ENCODE peak calls at places on chromosomes 12 and 14, in six cellular contexts. One of them, this sample, is unnamed. For H3K27me3, the result is how much of the 10 kb centered on the place peaks cover.

GRCh38 chr14:35878272-35879140 is 52.4 kb downstream of the BRMS1L start:
- DNase-seq in SK-N-SH: no peak
- DNase-seq in CD8-positive, alpha-beta T cell: no peak
- DNase-seq in psoas muscle: no peak
- DNase-seq in gastrocnemius medialis: no peak
- DNase-seq in right lobe of liver: no peak
- DNase-seq in this sample: no peak

GRCh38 chr12:132525833-132526455 is 36.0 kb downstream of the FBRSL1 start:
- DNase-seq in SK-N-SH: no peak
- DNase-seq in psoas muscle: no peak
- DNase-seq in CD8-positive, alpha-beta T cell: no peak
- DNase-seq in right lobe of liver: no peak
- DNase-seq in gastrocnemius medialis: no peak
- DNase-seq in this sample: no peak

GRCh38 chr12:77796775-77797174 is 33.9 kb upstream of the NAV3 start:
- DNase-seq in psoas muscle: no peak
- DNase-seq in right lobe of liver: no peak
- DNase-seq in gastrocnemius medialis: no peak
- DNase-seq in CD8-positive, alpha-beta T cell: no peak
- DNase-seq in SK-N-SH: no peak
- DNase-seq in this sample: no peak

GRCh38 chr14:26709019-26709418 is 111.2 kb upstream of the NOVA1 start:
- DNase-seq in psoas muscle: no peak
- DNase-seq in CD8-positive, alpha-beta T cell: no peak
- DNase-seq in gastrocnemius medialis: no peak
- DNase-seq in SK-N-SH: no peak
- DNase-seq in right lobe of liver: no peak
- DNase-seq in this sample: no peak

GRCh38 chr12:6821674-6822433 is at the start of gene GPR162:
- DNase-seq in CD8-positive, alpha-beta T cell: no peak
- DNase-seq in right lobe of liver: peak
- DNase-seq in gastrocnemius medialis: no peak
- DNase-seq in SK-N-SH: peak
- DNase-seq in psoas muscle: peak
- DNase-seq in this sample: peak

GRCh38 chr12:388547-389137 is 478 bp downstream of the KDM5A start:
- DNase-seq in right lobe of liver: peak
- DNase-seq in CD8-positive, alpha-beta T cell: peak
- DNase-seq in gastrocnemius medialis: no peak
- DNase-seq in SK-N-SH: no peak
- DNase-seq in psoas muscle: peak
- DNase-seq in this sample: peak

GRCh38 chr12:58171914-58172313 is 230.5 kb downstream of the ATP23 start:
- DNase-seq in psoas muscle: no peak
- DNase-seq in SK-N-SH: no peak
- DNase-seq in CD8-positive, alpha-beta T cell: no peak
- DNase-seq in right lobe of liver: no peak
- DNase-seq in gastrocnemius medialis: no peak
- DNase-seq in this sample: no peak

GRCh38 chr12:64160021-64160717 is 61.9 kb downstream of the KICS2 start:
- DNase-seq in right lobe of liver: no peak
- DNase-seq in gastrocnemius medialis: no peak
- DNase-seq in SK-N-SH: no peak
- DNase-seq in CD8-positive, alpha-beta T cell: no peak
- DNase-seq in psoas muscle: no peak
- DNase-seq in this sample: no peak

GRCh38 chr12:27627123-27627835 is 69.0 kb upstream of the REP15 start:
- DNase-seq in gastrocnemius medialis: no peak
- DNase-seq in right lobe of liver: no peak
- DNase-seq in CD8-positive, alpha-beta T cell: no peak
- DNase-seq in psoas muscle: no peak
- DNase-seq in SK-N-SH: no peak
- DNase-seq in this sample: no peak

GRCh38 chr12:78194448-78194847 is 363.8 kb downstream of the NAV3 start:
- DNase-seq in CD8-positive, alpha-beta T cell: no peak
- DNase-seq in SK-N-SH: no peak
- DNase-seq in right lobe of liver: no peak
- DNase-seq in gastrocnemius medialis: no peak
- DNase-seq in psoas muscle: no peak
- DNase-seq in this sample: no peak

GRCh38 chr12:108371801-108372344 is 32.8 kb upstream of the CMKLR1 start:
- DNase-seq in right lobe of liver: no peak
- DNase-seq in CD8-positive, alpha-beta T cell: no peak
- DNase-seq in gastrocnemius medialis: no peak
- DNase-seq in psoas muscle: no peak
- DNase-seq in SK-N-SH: no peak
- DNase-seq in this sample: no peak

GRCh38 chr12:40622246-40622838 is 69.9 kb upstream of the CNTN1 start:
- DNase-seq in gastrocnemius medialis: no peak
- DNase-seq in psoas muscle: no peak
- DNase-seq in SK-N-SH: peak
- DNase-seq in right lobe of liver: peak
- DNase-seq in CD8-positive, alpha-beta T cell: no peak
- DNase-seq in this sample: peak

GRCh38 chr12:10339441-10339840 is 31.8 kb downstream of the KLRD1 start:
- DNase-seq in gastrocnemius medialis: no peak
- DNase-seq in right lobe of liver: no peak
- DNase-seq in SK-N-SH: no peak
- DNase-seq in CD8-positive, alpha-beta T cell: no peak
- DNase-seq in psoas muscle: no peak
- DNase-seq in this sample: no peak

GRCh38 chr14:20690848-20691640 is 2.5 kb downstream of the ANG start:
- DNase-seq in right lobe of liver: no peak
- DNase-seq in CD8-positive, alpha-beta T cell: peak
- DNase-seq in SK-N-SH: peak
- DNase-seq in gastrocnemius medialis: no peak
- DNase-seq in psoas muscle: no peak
- DNase-seq in this sample: peak

GRCh38 chr12:6376079-6376941 is 947 bp upstream of the SCNN1A start:
- DNase-seq in SK-N-SH: peak
- DNase-seq in psoas muscle: peak
- DNase-seq in CD8-positive, alpha-beta T cell: no peak
- DNase-seq in right lobe of liver: no peak
- DNase-seq in gastrocnemius medialis: no peak
- DNase-seq in this sample: no peak

GRCh38 chr14:26204954-26205479 is 392.8 kb downstream of the NOVA1 start:
- DNase-seq in CD8-positive, alpha-beta T cell: no peak
- DNase-seq in right lobe of liver: peak
- DNase-seq in SK-N-SH: peak
- DNase-seq in gastrocnemius medialis: no peak
- DNase-seq in psoas muscle: peak
- DNase-seq in this sample: peak

GRCh38 chr12:63238892-63239291 is 87.9 kb upstream of the AVPR1A start:
- DNase-seq in SK-N-SH: no peak
- DNase-seq in right lobe of liver: no peak
- DNase-seq in CD8-positive, alpha-beta T cell: no peak
- DNase-seq in gastrocnemius medialis: no peak
- DNase-seq in psoas muscle: no peak
- DNase-seq in this sample: no peak

GRCh38 chr12:97299867-97300266 is 162.7 kb upstream of the RMST start:
- DNase-seq in SK-N-SH: no peak
- DNase-seq in CD8-positive, alpha-beta T cell: no peak
- DNase-seq in right lobe of liver: no peak
- DNase-seq in psoas muscle: no peak
- DNase-seq in gastrocnemius medialis: no peak
- DNase-seq in this sample: no peak

GRCh38 chr12:6288235-6288634 is 22.2 kb upstream of the PLEKHG6 start:
- DNase-seq in SK-N-SH: no peak
- DNase-seq in gastrocnemius medialis: no peak
- DNase-seq in CD8-positive, alpha-beta T cell: no peak
- DNase-seq in psoas muscle: no peak
- DNase-seq in right lobe of liver: no peak
- DNase-seq in this sample: no peak

GRCh38 chr14:35741345-35742031 is 67.6 kb downstream of the RALGAPA1 start:
- DNase-seq in SK-N-SH: no peak
- DNase-seq in CD8-positive, alpha-beta T cell: no peak
- DNase-seq in psoas muscle: no peak
- DNase-seq in right lobe of liver: no peak
- DNase-seq in gastrocnemius medialis: no peak
- DNase-seq in this sample: no peak

GRCh38 chr12:65999564-66000280 is 130.8 kb downstream of the LLPH start:
- DNase-seq in SK-N-SH: no peak
- DNase-seq in CD8-positive, alpha-beta T cell: no peak
- DNase-seq in psoas muscle: no peak
- DNase-seq in right lobe of liver: no peak
- DNase-seq in gastrocnemius medialis: no peak
- DNase-seq in this sample: no peak

GRCh38 chr12:5258498-5258897 is 173.4 kb upstream of the NTF3 start:
- DNase-seq in gastrocnemius medialis: no peak
- DNase-seq in right lobe of liver: no peak
- DNase-seq in SK-N-SH: no peak
- DNase-seq in CD8-positive, alpha-beta T cell: no peak
- DNase-seq in psoas muscle: no peak
- DNase-seq in this sample: no peak

GRCh38 chr12:109439181-109439580 is 37.9 kb downstream of the KCTD10 start:
- DNase-seq in CD8-positive, alpha-beta T cell: no peak
- DNase-seq in gastrocnemius medialis: no peak
- DNase-seq in right lobe of liver: no peak
- DNase-seq in SK-N-SH: no peak
- DNase-seq in psoas muscle: no peak
- DNase-seq in this sample: no peak

GRCh38 chr12:118981285-118982201 is at the start of gene SRRM4:
- DNase-seq in CD8-positive, alpha-beta T cell: no peak
- DNase-seq in gastrocnemius medialis: no peak
- DNase-seq in psoas muscle: no peak
- DNase-seq in right lobe of liver: peak
- DNase-seq in SK-N-SH: peak
- DNase-seq in this sample: no peak

GRCh38 chr12:50563434-50563787 is 58.6 kb downstream of the DIP2B start:
- DNase-seq in psoas muscle: no peak
- DNase-seq in SK-N-SH: no peak
- DNase-seq in CD8-positive, alpha-beta T cell: no peak
- DNase-seq in right lobe of liver: no peak
- DNase-seq in gastrocnemius medialis: no peak
- DNase-seq in this sample: no peak

GRCh38 chr14:50351016-50351415 is 38.9 kb downstream of the DMAC2L start:
- DNase-seq in gastrocnemius medialis: no peak
- DNase-seq in CD8-positive, alpha-beta T cell: no peak
- DNase-seq in SK-N-SH: no peak
- DNase-seq in right lobe of liver: no peak
- DNase-seq in psoas muscle: no peak
- DNase-seq in this sample: no peak

GRCh38 chr12:131922772-131923171 is 6.3 kb upstream of the PUS1 start:
- DNase-seq in psoas muscle: no peak
- DNase-seq in CD8-positive, alpha-beta T cell: no peak
- DNase-seq in right lobe of liver: no peak
- DNase-seq in gastrocnemius medialis: no peak
- DNase-seq in SK-N-SH: no peak
- DNase-seq in this sample: no peak

GRCh38 chr14:68403191-68403781 is 389.6 kb downstream of the ZFP36L1 start:
- DNase-seq in gastrocnemius medialis: no peak
- DNase-seq in CD8-positive, alpha-beta T cell: no peak
- DNase-seq in SK-N-SH: no peak
- DNase-seq in right lobe of liver: no peak
- DNase-seq in psoas muscle: no peak
- DNase-seq in this sample: no peak

GRCh38 chr14:96962337-96962736 is 165.2 kb downstream of the VRK1 start:
- DNase-seq in right lobe of liver: no peak
- DNase-seq in gastrocnemius medialis: no peak
- DNase-seq in CD8-positive, alpha-beta T cell: peak
- DNase-seq in SK-N-SH: no peak
- DNase-seq in psoas muscle: no peak
- DNase-seq in this sample: no peak

DNA sequence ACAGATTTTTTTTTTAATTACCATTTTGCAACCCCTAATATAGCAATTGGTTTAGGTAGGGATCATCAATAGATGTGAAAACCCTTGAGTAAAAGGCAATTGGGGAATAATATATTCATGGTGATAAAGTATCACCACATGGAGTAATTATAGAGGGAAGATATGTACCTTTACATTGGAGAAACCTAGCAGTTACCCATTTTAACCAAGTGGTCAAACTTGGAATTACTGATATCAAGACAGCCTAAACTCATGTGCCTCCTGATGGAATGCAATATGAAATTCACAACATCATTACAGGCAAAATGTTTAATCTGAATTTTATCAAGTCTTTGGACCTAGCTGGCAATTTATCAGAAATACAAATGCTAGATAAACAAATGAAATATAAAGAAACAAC is 6.7 kb upstream of the SLC10A1 start:
- DNase-seq in gastrocnemius medialis: no peak
- DNase-seq in right lobe of liver: no peak
- DNase-seq in SK-N-SH: no peak
- DNase-seq in psoas muscle: no peak
- DNase-seq in CD8-positive, alpha-beta T cell: no peak
- DNase-seq in this sample: no peak
- TF ChIP-seq CTCF in gastrocnemius medialis: no peak
- TF ChIP-seq CTCF in right lobe of liver: no peak
- TF ChIP-seq CTCF in SK-N-SH: peak
- TF ChIP-seq CTCF in psoas muscle: no peak
- TF ChIP-seq CTCF in CD8-positive, alpha-beta T cell: no peak
- TF ChIP-seq CTCF in this sample: no peak

GRCh38 chr12:52784909-52785308 is 7.8 kb upstream of the KRT76 start:
- DNase-seq in psoas muscle: no peak
- DNase-seq in right lobe of liver: no peak
- DNase-seq in CD8-positive, alpha-beta T cell: no peak
- DNase-seq in gastrocnemius medialis: no peak
- DNase-seq in SK-N-SH: no peak
- DNase-seq in this sample: no peak
- H3K27me3 ChIP-seq in psoas muscle: under half
- H3K27me3 ChIP-seq in right lobe of liver: under half
- H3K27me3 ChIP-seq in CD8-positive, alpha-beta T cell: under half
- H3K27me3 ChIP-seq in gastrocnemius medialis: under half
- H3K27me3 ChIP-seq in SK-N-SH: under half
- H3K27me3 ChIP-seq in this sample: under half

GRCh38 chr12:70049596-70050360 is 193.5 kb upstream of the CNOT2 start:
- DNase-seq in right lobe of liver: no peak
- DNase-seq in psoas muscle: no peak
- DNase-seq in CD8-positive, alpha-beta T cell: peak
- DNase-seq in SK-N-SH: no peak
- DNase-seq in gastrocnemius medialis: no peak
- DNase-seq in this sample: no peak
- H3K27ac ChIP-seq in right lobe of liver: no peak
- H3K27ac ChIP-seq in psoas muscle: no peak
- H3K27ac ChIP-seq in CD8-positive, alpha-beta T cell: no peak
- H3K27ac ChIP-seq in SK-N-SH: no peak
- H3K27ac ChIP-seq in gastrocnemius medialis: no peak
- H3K27ac ChIP-seq in this sample: no peak

DNA sequence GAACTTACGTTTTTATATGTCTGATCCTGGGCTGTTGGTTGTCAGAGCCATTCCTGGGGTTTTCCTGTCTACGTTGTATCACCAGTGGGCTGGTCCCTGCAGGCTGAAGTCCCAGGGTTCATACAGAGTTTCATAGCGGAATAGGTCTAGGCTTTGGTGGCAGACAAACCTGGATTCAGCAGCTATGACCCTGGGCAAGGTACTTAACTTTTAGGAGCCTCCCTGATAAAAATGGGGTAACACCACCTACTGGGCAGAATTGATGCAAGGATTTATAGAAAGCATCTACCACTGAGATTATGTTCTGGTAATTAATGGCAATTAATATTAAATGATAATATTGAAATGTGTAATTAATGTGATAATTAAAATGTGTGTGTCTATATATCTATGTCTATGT is 141.2 kb downstream of the SYNE2 start:
- DNase-seq in psoas muscle: no peak
- DNase-seq in CD8-positive, alpha-beta T cell: no peak
- DNase-seq in gastrocnemius medialis: no peak
- DNase-seq in SK-N-SH: peak
- DNase-seq in right lobe of liver: no peak
- DNase-seq in this sample: no peak
- TF ChIP-seq CTCF in psoas muscle: peak
- TF ChIP-seq CTCF in CD8-positive, alpha-beta T cell: no peak
- TF ChIP-seq CTCF in gastrocnemius medialis: no peak
- TF ChIP-seq CTCF in SK-N-SH: peak
- TF ChIP-seq CTCF in right lobe of liver: peak
- TF ChIP-seq CTCF in this sample: no peak

This sample was measured in heart right ventricle.